ENCODE peak calls at places on chromosome 5, in nine cellular contexts. One of them, this sample, is unnamed.

GRCh38 chr5:78327761-78328510 is 32.5 kb upstream of the SCAMP1 start:
- DNase-seq in EL: no peak
- DNase-seq in mesenchymal stem cell: no peak
- DNase-seq in neural crest cell: no peak
- DNase-seq in foreskin fibroblast: no peak
- DNase-seq in HFF-Myc: no peak
- DNase-seq in iris pigment epithelial cell: peak
- DNase-seq in iPS DF 6.9: no peak
- DNase-seq in prostate gland: no peak
- DNase-seq in this sample: no peak

GRCh38 chr5:132812949-132813598 is at the start of gene SOWAHA:
- DNase-seq in EL: no peak
- DNase-seq in mesenchymal stem cell: no peak
- DNase-seq in neural crest cell: no peak
- DNase-seq in foreskin fibroblast: no peak
- DNase-seq in HFF-Myc: no peak
- DNase-seq in iris pigment epithelial cell: no peak
- DNase-seq in iPS DF 6.9: no peak
- DNase-seq in prostate gland: no peak
- DNase-seq in this sample: peak

GRCh38 chr5:135952683-135953082 is 2.1 kb downstream of the LECT2 start:
- DNase-seq in EL: no peak
- DNase-seq in mesenchymal stem cell: no peak
- DNase-seq in neural crest cell: no peak
- DNase-seq in foreskin fibroblast: no peak
- DNase-seq in HFF-Myc: no peak
- DNase-seq in iris pigment epithelial cell: no peak
- DNase-seq in iPS DF 6.9: no peak
- DNase-seq in prostate gland: no peak
- DNase-seq in this sample: no peak

GRCh38 chr5:16916262-16916878 is 19.7 kb downstream of the MYO10 start:
- DNase-seq in EL: peak
- DNase-seq in mesenchymal stem cell: peak
- DNase-seq in neural crest cell: no peak
- DNase-seq in foreskin fibroblast: peak
- DNase-seq in HFF-Myc: peak
- DNase-seq in iris pigment epithelial cell: peak
- DNase-seq in iPS DF 6.9: no peak
- DNase-seq in prostate gland: no peak
- DNase-seq in this sample: no peak

GRCh38 chr5:99169309-99169708 is 240.5 kb upstream of the CHD1 start:
- DNase-seq in EL: peak
- DNase-seq in mesenchymal stem cell: peak
- DNase-seq in neural crest cell: no peak
- DNase-seq in foreskin fibroblast: no peak
- DNase-seq in HFF-Myc: no peak
- DNase-seq in iris pigment epithelial cell: peak
- DNase-seq in iPS DF 6.9: peak
- DNase-seq in prostate gland: no peak
- DNase-seq in this sample: no peak

GRCh38 chr5:151667083-151667482 is 19.6 kb downstream of the SPARC start:
- DNase-seq in EL: no peak
- DNase-seq in mesenchymal stem cell: no peak
- DNase-seq in neural crest cell: no peak
- DNase-seq in foreskin fibroblast: no peak
- DNase-seq in HFF-Myc: no peak
- DNase-seq in iris pigment epithelial cell: peak
- DNase-seq in iPS DF 6.9: no peak
- DNase-seq in prostate gland: no peak
- DNase-seq in this sample: no peak

GRCh38 chr5:113520429-113520828 is 6.9 kb downstream of the YTHDC2 start:
- DNase-seq in EL: peak
- DNase-seq in mesenchymal stem cell: no peak
- DNase-seq in neural crest cell: no peak
- DNase-seq in foreskin fibroblast: peak
- DNase-seq in HFF-Myc: no peak
- DNase-seq in iris pigment epithelial cell: peak
- DNase-seq in iPS DF 6.9: no peak
- DNase-seq in prostate gland: no peak
- DNase-seq in this sample: no peak

GRCh38 chr5:43649256-43649655 is 46.3 kb downstream of the NNT start:
- DNase-seq in EL: peak
- DNase-seq in mesenchymal stem cell: peak
- DNase-seq in neural crest cell: no peak
- DNase-seq in foreskin fibroblast: peak
- DNase-seq in HFF-Myc: no peak
- DNase-seq in iris pigment epithelial cell: peak
- DNase-seq in iPS DF 6.9: no peak
- DNase-seq in prostate gland: no peak
- DNase-seq in this sample: no peak

GRCh38 chr5:71873202-71873601 is 154.1 kb downstream of the CARTPT start:
- DNase-seq in EL: no peak
- DNase-seq in mesenchymal stem cell: no peak
- DNase-seq in neural crest cell: no peak
- DNase-seq in foreskin fibroblast: no peak
- DNase-seq in HFF-Myc: no peak
- DNase-seq in iris pigment epithelial cell: no peak
- DNase-seq in iPS DF 6.9: no peak
- DNase-seq in prostate gland: no peak
- DNase-seq in this sample: no peak

GRCh38 chr5:54357371-54358058 is 47.1 kb upstream of the ARL15 start:
- DNase-seq in EL: no peak
- DNase-seq in mesenchymal stem cell: no peak
- DNase-seq in neural crest cell: no peak
- DNase-seq in foreskin fibroblast: peak
- DNase-seq in HFF-Myc: no peak
- DNase-seq in iris pigment epithelial cell: no peak
- DNase-seq in iPS DF 6.9: no peak
- DNase-seq in prostate gland: no peak
- DNase-seq in this sample: peak

GRCh38 chr5:131539251-131539650 is 95.8 kb downstream of the RAPGEF6 start:
- DNase-seq in EL: no peak
- DNase-seq in mesenchymal stem cell: no peak
- DNase-seq in neural crest cell: no peak
- DNase-seq in foreskin fibroblast: no peak
- DNase-seq in HFF-Myc: no peak
- DNase-seq in iris pigment epithelial cell: no peak
- DNase-seq in iPS DF 6.9: no peak
- DNase-seq in prostate gland: no peak
- DNase-seq in this sample: no peak

This sample was measured in NCI-H1092.